ENCODE peak calls at places on chromosomes 13 and 19, in four cellular contexts. A is IMR-90, J is RWPE2, U is osteoblast. L is an unnamed sample.

GRCh38 chr13:76522083-76522755 is 364.0 kb downstream of the KCTD12 start:
- DNase-seq in A (peak), J (peak), U (no peak), L (peak)

GRCh38 chr13:71067164-71067815 is 799.7 kb downstream of the DACH1 start:
- DNase-seq in A (no peak), J (no peak), U (no peak), L (no peak)

GRCh38 chr13:111488466-111489132 is 168.2 kb downstream of the TEX29 start:
- DNase-seq in A (no peak), J (peak), U (peak), L (no peak)

GRCh38 chr13:77389617-77389984 is 62.7 kb upstream of the MYCBP2 start:
- DNase-seq in A (no peak), J (no peak), U (no peak), L (no peak)

GRCh38 chr13:64909184-64909583 is 2321.0 kb downstream of the PCDH9 start:
- DNase-seq in A (no peak), J (no peak), U (no peak), L (no peak)

GRCh38 chr13:83940742-83941141 is 58.5 kb upstream of the SLITRK1 start:
- DNase-seq in A (no peak), J (no peak), U (no peak), L (peak)

GRCh38 chr19:7326105-7326877 is 22.4 kb upstream of the ARHGEF18 start:
- DNase-seq in A (no peak), J (no peak), U (no peak), L (no peak)

GRCh38 chr19:48110350-48110966 is at the start of gene PLA2G4C:
- DNase-seq in A (peak), J (peak), U (peak), L (peak)

GRCh38 chr13:29753593-29754485 is 96.6 kb downstream of the UBL3 start:
- DNase-seq in A (peak), J (no peak), U (no peak), L (no peak)

GRCh38 chr19:16389848-16390247 is 65.2 kb downstream of the KLF2 start:
- DNase-seq in A (no peak), J (no peak), U (no peak), L (no peak)

GRCh38 chr13:80605007-80605406 is 264.1 kb upstream of the SPRY2 start:
- DNase-seq in A (no peak), J (no peak), U (no peak), L (no peak)

GRCh38 chr19:58581227-58582141 is 8.3 kb upstream of the MZF1 start:
- DNase-seq in A (peak), J (peak), U (peak), L (peak)

GRCh38 chr19:29211562-29212416 is 1.2 kb downstream of the UQCRFS1 start:
- DNase-seq in A (peak), J (no peak), U (peak), L (peak)

GRCh38 chr19:21587117-21587461 is 81.7 kb downstream of the ZNF429 start:
- DNase-seq in A (no peak), J (no peak), U (no peak), L (no peak)

GRCh38 chr13:43766766-43767165 is 20.0 kb downstream of the ENOX1 start:
- DNase-seq in A (no peak), J (no peak), U (no peak), L (no peak)

GRCh38 chr19:15218501-15218900 is 13.7 kb downstream of the EPHX3 start:
- DNase-seq in A (no peak), J (no peak), U (no peak), L (no peak)

GRCh38 chr19:40592170-40592569 is 9.0 kb upstream of the LTBP4 start:
- DNase-seq in A (peak), J (no peak), U (peak), L (peak)

DNA sequence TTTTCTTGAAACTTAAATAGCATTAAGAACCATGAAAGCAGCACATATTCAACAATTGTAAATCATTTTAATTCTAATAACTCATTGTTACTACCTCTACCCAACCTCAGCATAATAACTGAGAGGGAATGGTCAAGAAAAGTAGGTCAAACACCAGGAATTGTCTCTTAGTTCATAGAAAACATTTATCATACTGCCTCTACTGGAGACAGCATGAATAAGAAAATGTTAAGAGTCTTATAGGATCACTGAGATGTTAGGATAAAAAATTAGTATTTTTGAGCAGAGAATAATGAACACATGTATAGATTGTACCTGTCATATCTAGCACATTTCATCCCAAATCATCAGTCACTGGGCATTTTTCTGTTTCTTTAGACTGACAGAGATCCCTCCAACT is 515.3 kb downstream of the PCDH9 start:
- DNase-seq in A (no peak), J (no peak), U (peak), L (peak)
- TF ChIP-seq CTCF in A (no peak), J (peak), U (peak), L (peak)

DNA sequence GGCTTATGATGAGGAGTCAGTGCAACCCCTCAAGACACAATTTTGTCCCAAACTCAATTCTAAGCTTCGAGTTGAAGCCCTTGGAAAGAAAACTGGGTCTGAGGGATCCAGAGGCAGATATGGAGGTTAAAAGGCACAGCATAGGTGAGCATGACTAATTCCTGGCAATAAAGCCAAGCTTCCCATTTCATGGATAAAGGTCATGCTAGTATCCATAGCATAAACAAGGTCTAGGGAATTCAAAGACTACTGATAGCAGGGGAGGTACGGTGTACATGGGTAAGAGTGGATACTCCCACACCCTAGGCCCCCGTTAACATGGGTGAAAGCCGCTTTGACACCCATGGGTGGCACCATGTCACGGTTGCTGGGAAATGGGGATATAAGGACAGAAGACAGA is 24.0 kb downstream of the MED4 start:
- DNase-seq in A (no peak), J (no peak), U (no peak), L (no peak)
- H3K4me3 ChIP-seq in A (no peak), J (no peak), U (no peak), L (no peak)

GRCh38 chr19:12779162-12779993 is 4.0 kb upstream of the HOOK2 start:
- DNase-seq in A (peak), J (no peak), U (peak), L (no peak)
- TF ChIP-seq CTCF in A (no peak), J (peak), U (no peak), L (no peak)

GRCh38 chr13:35926859-35927530 is 204.2 kb downstream of the DCLK1 start:
- DNase-seq in A (peak), J (no peak), U (peak), L (no peak)
- H3K4me3 ChIP-seq in A (no peak), J (no peak), U (no peak), L (no peak)

DNA sequence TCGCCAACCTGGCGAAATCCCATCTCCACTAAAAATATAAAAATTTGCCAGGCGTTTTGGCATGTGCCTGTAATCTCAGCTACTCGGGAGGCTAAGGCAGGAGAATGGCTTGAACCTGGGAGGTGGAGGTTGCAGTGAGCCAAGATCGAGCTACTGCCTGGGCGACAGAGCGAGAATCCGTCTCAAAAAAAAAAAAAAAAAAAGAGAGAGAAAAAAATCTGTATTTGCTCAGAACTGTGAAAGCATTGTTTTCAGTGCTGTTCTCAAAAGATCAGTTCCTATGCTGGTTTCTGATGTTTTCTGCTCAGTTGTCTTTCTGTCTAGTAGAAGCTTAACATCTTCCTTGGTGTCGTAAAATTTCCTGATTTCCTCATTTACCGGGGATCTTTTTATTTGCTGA is 2.5 kb downstream of the SF3A2 start:
- DNase-seq in A (no peak), J (no peak), U (no peak), L (no peak)
- TF ChIP-seq CTCF in A (no peak), J (no peak), U (no peak), L (no peak)

DNA sequence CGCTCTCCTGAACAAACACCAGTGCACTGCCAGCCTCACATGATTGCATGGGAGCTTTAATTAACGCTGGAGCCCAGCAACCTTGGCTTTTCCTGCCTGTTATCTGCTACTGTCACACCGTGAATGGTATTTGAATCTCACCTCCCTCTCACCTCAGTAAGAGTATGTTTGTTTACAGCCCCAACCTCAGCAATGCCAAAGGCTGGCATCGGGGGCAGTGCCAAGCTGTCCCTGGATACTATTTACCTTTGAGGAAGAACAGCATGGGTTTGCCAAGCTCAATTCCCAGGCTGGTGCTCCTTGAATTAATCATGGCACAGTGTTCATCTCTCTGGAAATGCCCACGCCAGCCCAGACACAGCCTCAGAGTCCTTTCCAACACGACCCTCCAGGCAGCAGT is 57.2 kb upstream of the SERPINE3 start:
- DNase-seq in A (no peak), J (no peak), U (no peak), L (no peak)
- H3K4me3 ChIP-seq in A (no peak), J (no peak), U (no peak), L (no peak)

L was measured in epithelial cell of esophagus.